ENCODE peak calls at places on chromosomes 6 and 20, in five cellular contexts. H is amygdala; A is GM23338; W is CD8-positive, alpha-beta T cell; M is MV-4-11. Y is an unnamed sample.

GRCh38 chr6:5084787-5085637 is at the start of gene PPP1R3G:
- DNase-seq in W (no peak), M (peak; percentile 10), H (peak; percentile 17), A (peak; percentile 50), Y (no peak)

GRCh38 chr6:166025149-166025898 is 142.3 kb downstream of the TBXT start:
- DNase-seq in A (no peak), W (no peak), H (no peak), M (no peak), Y (no peak)

GRCh38 chr6:149277621-149278020 is 39.9 kb upstream of the TAB2 start:
- DNase-seq in M (no peak), W (no peak), H (no peak), A (no peak), Y (no peak)

GRCh38 chr6:3334579-3334978 is 75.8 kb downstream of the PSMG4 start:
- DNase-seq in A (no peak), M (no peak), W (no peak), H (peak; percentile 51), Y (no peak)

GRCh38 chr20:22523499-22524392 is 60.6 kb downstream of the FOXA2 start:
- DNase-seq in H (no peak), M (no peak), A (no peak), W (no peak), Y (no peak)

GRCh38 chr6:20409427-20409971 is 7.8 kb downstream of the E2F3 start:
- DNase-seq in A (no peak), M (no peak), W (no peak), H (no peak), Y (no peak)

GRCh38 chr6:84738996-84739865 is 25.2 kb downstream of the TBX18 start:
- DNase-seq in W (no peak), H (no peak), A (no peak), M (no peak), Y (no peak)

GRCh38 chr6:100382767-100383195 is 81.9 kb downstream of the SIM1 start:
- DNase-seq in M (no peak), A (no peak), H (no peak), W (no peak), Y (no peak)

GRCh38 chr6:158417760-158418098 is 105.5 kb downstream of the TULP4 start:
- DNase-seq in H (peak; percentile 37), A (no peak), W (no peak), M (no peak), Y (no peak)